ENCODE peak calls at places on chromosomes 5 and 9, in ten cellular contexts. One of them, this sample, is unnamed. For H3K27me3, the result is how much of the 10 kb centered on the place peaks cover.

GRCh38 chr5:80654054-80654390 is 430 bp upstream of the MSH3 start:
- DNase-seq in BE2C: no peak
- DNase-seq in stomach: no peak
- DNase-seq in Caco-2: peak
- DNase-seq in uterus: no peak
- DNase-seq in BJ: no peak
- DNase-seq in psoas muscle: no peak
- DNase-seq in neural progenitor cell: peak
- DNase-seq in lower lobe of right lung: no peak
- DNase-seq in prostate gland: no peak
- DNase-seq in this sample: no peak

GRCh38 chr5:157273131-157273556 is 7.2 kb downstream of the CYFIP2 start:
- DNase-seq in BE2C: no peak
- DNase-seq in stomach: no peak
- DNase-seq in Caco-2: no peak
- DNase-seq in uterus: no peak
- DNase-seq in BJ: no peak
- DNase-seq in psoas muscle: no peak
- DNase-seq in neural progenitor cell: no peak
- DNase-seq in lower lobe of right lung: no peak
- DNase-seq in prostate gland: no peak
- DNase-seq in this sample: no peak

GRCh38 chr5:112087222-112087621 is 330.2 kb upstream of the NREP start:
- DNase-seq in BE2C: no peak
- DNase-seq in stomach: no peak
- DNase-seq in Caco-2: no peak
- DNase-seq in uterus: no peak
- DNase-seq in BJ: no peak
- DNase-seq in psoas muscle: no peak
- DNase-seq in neural progenitor cell: no peak
- DNase-seq in lower lobe of right lung: no peak
- DNase-seq in prostate gland: no peak
- DNase-seq in this sample: peak

GRCh38 chr5:15433709-15434108 is 66.3 kb upstream of the FBXL7 start:
- DNase-seq in BE2C: no peak
- DNase-seq in stomach: no peak
- DNase-seq in Caco-2: no peak
- DNase-seq in uterus: no peak
- DNase-seq in BJ: no peak
- DNase-seq in psoas muscle: no peak
- DNase-seq in neural progenitor cell: no peak
- DNase-seq in lower lobe of right lung: no peak
- DNase-seq in prostate gland: no peak
- DNase-seq in this sample: no peak

GRCh38 chr5:18967637-18968036 is 1020.4 kb downstream of the CDH18 start:
- DNase-seq in BE2C: no peak
- DNase-seq in stomach: no peak
- DNase-seq in Caco-2: no peak
- DNase-seq in uterus: no peak
- DNase-seq in BJ: no peak
- DNase-seq in psoas muscle: no peak
- DNase-seq in neural progenitor cell: no peak
- DNase-seq in lower lobe of right lung: no peak
- DNase-seq in prostate gland: no peak
- DNase-seq in this sample: no peak

GRCh38 chr5:43232943-43233833 is 41.2 kb downstream of the NIM1K start:
- DNase-seq in BE2C: peak
- DNase-seq in stomach: no peak
- DNase-seq in Caco-2: no peak
- DNase-seq in uterus: no peak
- DNase-seq in BJ: no peak
- DNase-seq in psoas muscle: no peak
- DNase-seq in neural progenitor cell: no peak
- DNase-seq in lower lobe of right lung: peak
- DNase-seq in prostate gland: no peak
- DNase-seq in this sample: no peak

GRCh38 chr5:17441351-17441750 is 56.7 kb upstream of the TAF11L2 start:
- DNase-seq in BE2C: no peak
- DNase-seq in stomach: no peak
- DNase-seq in Caco-2: no peak
- DNase-seq in uterus: no peak
- DNase-seq in BJ: no peak
- DNase-seq in psoas muscle: no peak
- DNase-seq in neural progenitor cell: no peak
- DNase-seq in lower lobe of right lung: no peak
- DNase-seq in prostate gland: no peak
- DNase-seq in this sample: no peak

GRCh38 chr9:108382267-108382666 is 473.5 kb downstream of the ACTL7B start:
- DNase-seq in BE2C: no peak
- DNase-seq in stomach: no peak
- DNase-seq in Caco-2: no peak
- DNase-seq in uterus: no peak
- DNase-seq in BJ: no peak
- DNase-seq in psoas muscle: no peak
- DNase-seq in neural progenitor cell: no peak
- DNase-seq in lower lobe of right lung: no peak
- DNase-seq in prostate gland: no peak
- DNase-seq in this sample: no peak

GRCh38 chr9:87350915-87351314 is 146.8 kb upstream of the DAPK1 start:
- DNase-seq in BE2C: no peak
- DNase-seq in stomach: no peak
- DNase-seq in Caco-2: no peak
- DNase-seq in uterus: no peak
- DNase-seq in BJ: no peak
- DNase-seq in psoas muscle: no peak
- DNase-seq in neural progenitor cell: no peak
- DNase-seq in lower lobe of right lung: no peak
- DNase-seq in prostate gland: no peak
- DNase-seq in this sample: no peak

GRCh38 chr5:75265731-75266130 is 29.1 kb upstream of the ANKRD31 start:
- DNase-seq in BE2C: no peak
- DNase-seq in stomach: no peak
- DNase-seq in Caco-2: no peak
- DNase-seq in uterus: no peak
- DNase-seq in BJ: no peak
- DNase-seq in psoas muscle: no peak
- DNase-seq in neural progenitor cell: peak
- DNase-seq in lower lobe of right lung: no peak
- DNase-seq in prostate gland: no peak
- DNase-seq in this sample: peak

GRCh38 chr9:107439991-107440456 is 49.5 kb downstream of the KLF4 start:
- DNase-seq in BE2C: no peak
- DNase-seq in stomach: no peak
- DNase-seq in Caco-2: no peak
- DNase-seq in uterus: no peak
- DNase-seq in BJ: no peak
- DNase-seq in psoas muscle: no peak
- DNase-seq in neural progenitor cell: peak
- DNase-seq in lower lobe of right lung: no peak
- DNase-seq in prostate gland: no peak
- DNase-seq in this sample: no peak

GRCh38 chr9:108444400-108445358 is 411.1 kb downstream of the ACTL7B start:
- DNase-seq in BE2C: no peak
- DNase-seq in stomach: no peak
- DNase-seq in Caco-2: peak
- DNase-seq in uterus: peak
- DNase-seq in BJ: peak
- DNase-seq in psoas muscle: no peak
- DNase-seq in neural progenitor cell: peak
- DNase-seq in lower lobe of right lung: no peak
- DNase-seq in prostate gland: peak
- DNase-seq in this sample: peak

GRCh38 chr9:121463026-121463827 is 36.4 kb downstream of the GGTA1 start:
- DNase-seq in BE2C: peak
- DNase-seq in stomach: peak
- DNase-seq in Caco-2: peak
- DNase-seq in uterus: peak
- DNase-seq in BJ: no peak
- DNase-seq in psoas muscle: peak
- DNase-seq in neural progenitor cell: peak
- DNase-seq in lower lobe of right lung: peak
- DNase-seq in prostate gland: no peak
- DNase-seq in this sample: peak

GRCh38 chr9:82234160-82234943 is 245.8 kb downstream of the SPATA31D1 start:
- DNase-seq in BE2C: no peak
- DNase-seq in stomach: no peak
- DNase-seq in Caco-2: no peak
- DNase-seq in uterus: no peak
- DNase-seq in BJ: no peak
- DNase-seq in psoas muscle: no peak
- DNase-seq in neural progenitor cell: no peak
- DNase-seq in lower lobe of right lung: no peak
- DNase-seq in prostate gland: no peak
- DNase-seq in this sample: no peak

GRCh38 chr5:175681975-175682354 is 24.1 kb downstream of the HRH2 start:
- DNase-seq in BE2C: no peak
- DNase-seq in stomach: no peak
- DNase-seq in Caco-2: no peak
- DNase-seq in uterus: no peak
- DNase-seq in BJ: no peak
- DNase-seq in psoas muscle: no peak
- DNase-seq in neural progenitor cell: no peak
- DNase-seq in lower lobe of right lung: no peak
- DNase-seq in prostate gland: no peak
- DNase-seq in this sample: no peak
- H3K4me3 ChIP-seq in BE2C: no peak
- H3K4me3 ChIP-seq in stomach: no peak
- H3K4me3 ChIP-seq in Caco-2: no peak
- H3K4me3 ChIP-seq in uterus: no peak
- H3K4me3 ChIP-seq in BJ: no peak
- H3K4me3 ChIP-seq in psoas muscle: peak
- H3K4me3 ChIP-seq in neural progenitor cell: no peak
- H3K4me3 ChIP-seq in lower lobe of right lung: no peak
- H3K4me3 ChIP-seq in prostate gland: no peak
- H3K4me3 ChIP-seq in this sample: no peak

DNA sequence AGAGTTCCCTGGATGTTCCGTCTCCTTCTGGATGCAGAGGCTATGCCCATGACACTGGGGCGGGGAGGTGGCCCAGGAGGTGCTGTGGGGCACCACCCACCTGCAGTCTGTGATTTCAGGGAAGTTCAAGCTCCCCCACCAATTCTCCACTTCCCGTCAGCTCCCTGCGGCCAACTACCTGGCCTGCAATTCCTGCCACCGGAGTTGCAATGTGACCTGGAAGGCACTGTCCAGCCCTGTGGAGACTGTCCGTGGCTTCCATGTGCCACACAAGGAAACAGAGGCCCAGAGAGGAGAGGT is 16.6 kb downstream of the GFI1B start:
- DNase-seq in BE2C: no peak
- DNase-seq in stomach: no peak
- DNase-seq in Caco-2: no peak
- DNase-seq in uterus: no peak
- DNase-seq in BJ: no peak
- DNase-seq in psoas muscle: no peak
- DNase-seq in neural progenitor cell: no peak
- DNase-seq in lower lobe of right lung: no peak
- DNase-seq in prostate gland: no peak
- DNase-seq in this sample: no peak
- H3K27me3 ChIP-seq in BE2C: under half
- H3K27me3 ChIP-seq in stomach: under half
- H3K27me3 ChIP-seq in Caco-2: under half
- H3K27me3 ChIP-seq in uterus: under half
- H3K27me3 ChIP-seq in BJ: under half
- H3K27me3 ChIP-seq in psoas muscle: under half
- H3K27me3 ChIP-seq in neural progenitor cell: under half
- H3K27me3 ChIP-seq in lower lobe of right lung: half or more
- H3K27me3 ChIP-seq in prostate gland: under half
- H3K27me3 ChIP-seq in this sample: under half

GRCh38 chr5:74035521-74035937 is 409.5 kb downstream of the ARHGEF28 start:
- DNase-seq in BE2C: peak
- DNase-seq in stomach: no peak
- DNase-seq in Caco-2: peak
- DNase-seq in uterus: peak
- DNase-seq in BJ: no peak
- DNase-seq in psoas muscle: no peak
- DNase-seq in neural progenitor cell: no peak
- DNase-seq in lower lobe of right lung: no peak
- DNase-seq in prostate gland: no peak
- DNase-seq in this sample: peak

GRCh38 chr5:74042559-74043357 is 416.8 kb downstream of the ARHGEF28 start:
- DNase-seq in BE2C: no peak
- DNase-seq in stomach: no peak
- DNase-seq in Caco-2: no peak
- DNase-seq in uterus: no peak
- DNase-seq in BJ: no peak
- DNase-seq in psoas muscle: no peak
- DNase-seq in neural progenitor cell: no peak
- DNase-seq in lower lobe of right lung: no peak
- DNase-seq in prostate gland: no peak
- DNase-seq in this sample: peak

GRCh38 chr5:74040811-74041491 is 415.0 kb downstream of the ARHGEF28 start:
- DNase-seq in BE2C: no peak
- DNase-seq in stomach: no peak
- DNase-seq in Caco-2: no peak
- DNase-seq in uterus: no peak
- DNase-seq in BJ: no peak
- DNase-seq in psoas muscle: no peak
- DNase-seq in neural progenitor cell: no peak
- DNase-seq in lower lobe of right lung: no peak
- DNase-seq in prostate gland: no peak
- DNase-seq in this sample: peak

GRCh38 chr5:74041913-74042312 is 415.9 kb downstream of the ARHGEF28 start:
- DNase-seq in BE2C: no peak
- DNase-seq in stomach: no peak
- DNase-seq in Caco-2: no peak
- DNase-seq in uterus: no peak
- DNase-seq in BJ: no peak
- DNase-seq in psoas muscle: no peak
- DNase-seq in neural progenitor cell: no peak
- DNase-seq in lower lobe of right lung: no peak
- DNase-seq in prostate gland: no peak
- DNase-seq in this sample: peak

GRCh38 chr5:74040065-74040551 is 414.1 kb downstream of the ARHGEF28 start:
- DNase-seq in BE2C: peak
- DNase-seq in stomach: no peak
- DNase-seq in Caco-2: no peak
- DNase-seq in uterus: no peak
- DNase-seq in BJ: no peak
- DNase-seq in psoas muscle: no peak
- DNase-seq in neural progenitor cell: no peak
- DNase-seq in lower lobe of right lung: no peak
- DNase-seq in prostate gland: no peak
- DNase-seq in this sample: peak
- TF ChIP-seq CTCF in BE2C: no peak
- TF ChIP-seq CTCF in stomach: no peak
- TF ChIP-seq CTCF in Caco-2: no peak
- TF ChIP-seq CTCF in uterus: no peak
- TF ChIP-seq CTCF in BJ: no peak
- TF ChIP-seq CTCF in psoas muscle: no peak
- TF ChIP-seq CTCF in neural progenitor cell: no peak
- TF ChIP-seq CTCF in lower lobe of right lung: no peak
- TF ChIP-seq CTCF in prostate gland: no peak
- TF ChIP-seq CTCF in this sample: no peak

DNA sequence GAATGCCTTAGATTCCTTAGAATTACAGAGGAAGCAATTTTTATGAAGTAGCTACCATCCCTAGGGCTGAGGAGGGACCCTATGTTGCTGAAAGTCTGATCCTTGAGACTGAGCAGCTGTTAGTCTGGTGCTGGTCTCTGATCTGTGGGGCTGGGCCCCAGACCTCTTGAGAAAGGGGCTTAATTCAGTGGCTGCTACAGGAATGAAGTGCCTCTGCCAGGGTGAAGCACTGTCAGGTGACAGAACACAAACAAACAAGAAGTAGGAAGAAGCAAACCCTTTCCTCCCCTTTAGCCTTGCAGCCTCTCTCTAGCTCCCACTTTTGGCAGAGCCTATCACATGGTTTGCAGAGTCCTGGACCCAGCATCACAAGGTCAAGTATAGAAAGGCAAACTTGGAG is 64.0 kb upstream of the STC2 start:
- DNase-seq in BE2C: no peak
- DNase-seq in stomach: no peak
- DNase-seq in Caco-2: no peak
- DNase-seq in uterus: no peak
- DNase-seq in BJ: no peak
- DNase-seq in psoas muscle: no peak
- DNase-seq in neural progenitor cell: no peak
- DNase-seq in lower lobe of right lung: no peak
- DNase-seq in prostate gland: no peak
- DNase-seq in this sample: no peak
- H3K4me3 ChIP-seq in BE2C: no peak
- H3K4me3 ChIP-seq in stomach: no peak
- H3K4me3 ChIP-seq in Caco-2: no peak
- H3K4me3 ChIP-seq in uterus: no peak
- H3K4me3 ChIP-seq in BJ: no peak
- H3K4me3 ChIP-seq in psoas muscle: no peak
- H3K4me3 ChIP-seq in neural progenitor cell: no peak
- H3K4me3 ChIP-seq in lower lobe of right lung: no peak
- H3K4me3 ChIP-seq in prostate gland: no peak
- H3K4me3 ChIP-seq in this sample: no peak